ENCODE peak calls at places on chromosomes 7 and 10, in seven cellular contexts. Q is GM10248; M is naive thymus-derived CD8-positive, alpha-beta T cell; R is tibial artery; I is activated T-cell treated with anti-CD3 and anti-CD28 coated beads, Interleukin-2, amount 50 U/mL, for 4 hours; O is left lobe of liver; G is neuronal stem cell. F is an unnamed sample.

GRCh38 chr10:122387572-122387971 is 13.1 kb downstream of the PLEKHA1 start:
- DNase-seq in Q (no peak), M (no peak), R (no peak), I (no peak), O (no peak), G (no peak), F (no peak)

GRCh38 chr10:102557569-102557968 is 53.8 kb downstream of the SUFU start:
- DNase-seq in Q (no peak), M (no peak), R (no peak), I (no peak), O (no peak), G (no peak), F (no peak)

GRCh38 chr10:6507311-6507710 is 72.8 kb downstream of the PRKCQ start:
- DNase-seq in Q (peak), M (no peak), R (no peak), I (no peak), O (no peak), G (no peak), F (no peak)

GRCh38 chr10:48973065-48973464 is 33.4 kb upstream of the LRRC18 start:
- DNase-seq in Q (no peak), M (no peak), R (no peak), I (no peak), O (no peak), G (no peak), F (no peak)

GRCh38 chr10:74841265-74841973 is 15.0 kb downstream of the KAT6B start:
- DNase-seq in Q (no peak), M (no peak), R (no peak), I (no peak), O (no peak), G (no peak), F (no peak)

GRCh38 chr7:80785961-80786360 is 132.9 kb downstream of the SEMA3C start:
- DNase-seq in Q (no peak), M (no peak), R (no peak), I (no peak), O (no peak), G (no peak), F (no peak)

GRCh38 chr10:565676-566075 is 123.8 kb downstream of the DIP2C start:
- DNase-seq in Q (no peak), M (no peak), R (no peak), I (no peak), O (no peak), G (no peak), F (no peak)

GRCh38 chr7:117971581-117972244 is 98.5 kb upstream of the CTTNBP2 start:
- DNase-seq in Q (no peak), M (no peak), R (no peak), I (no peak), O (no peak), G (no peak), F (no peak)

GRCh38 chr7:81774496-81774895 is 4.6 kb upstream of the HGF start:
- DNase-seq in Q (no peak), M (no peak), R (no peak), I (no peak), O (no peak), G (no peak), F (no peak)

GRCh38 chr10:76242956-76243355 is 811.5 kb downstream of the LRMDA start:
- DNase-seq in Q (no peak), M (no peak), R (no peak), I (no peak), O (no peak), G (no peak), F (no peak)

GRCh38 chr10:71684356-71685173 is 35.0 kb downstream of the C10orf105 start:
- DNase-seq in Q (no peak), M (no peak), R (no peak), I (no peak), O (no peak), G (no peak), F (no peak)

GRCh38 chr10:31340343-31340742 is 21.3 kb downstream of the ZEB1 start:
- DNase-seq in Q (no peak), M (no peak), R (no peak), I (no peak), O (no peak), G (no peak), F (no peak)

GRCh38 chr7:159030490-159031134 is 114.1 kb downstream of the VIPR2 start:
- DNase-seq in Q (peak), M (no peak), R (peak), I (no peak), O (peak), G (no peak), F (peak)

GRCh38 chr10:43202224-43202656 is 64.0 kb downstream of the CSGALNACT2 start:
- DNase-seq in Q (peak), M (peak), R (peak), I (peak), O (peak), G (no peak), F (peak)

GRCh38 chr10:118670472-118671124 is 75.2 kb upstream of the PRLHR start:
- DNase-seq in Q (no peak), M (no peak), R (no peak), I (no peak), O (no peak), G (no peak), F (no peak)

GRCh38 chr10:49272251-49273081 is 26.5 kb upstream of the C10orf71 start:
- DNase-seq in Q (no peak), M (no peak), R (peak), I (no peak), O (no peak), G (no peak), F (no peak)

GRCh38 chr7:13107291-13107690 is 419.9 kb downstream of the ARL4A start:
- DNase-seq in Q (no peak), M (no peak), R (no peak), I (no peak), O (no peak), G (no peak), F (no peak)

GRCh38 chr10:65292551-65292950 is 1633.3 kb upstream of the LRRTM3 start:
- DNase-seq in Q (no peak), M (no peak), R (no peak), I (no peak), O (no peak), G (no peak), F (no peak)

F was measured in right cardiac atrium.